ENCODE peak calls at places on chromosomes 3 and 15, in five cellular contexts. B, G, C, A and Q are unnamed samples.

GRCh38 chr15:26628879-26629529 is 143.9 kb downstream of the GABRB3 start:
- DNase-seq in C (no peak), B (no peak), A (no peak), G (peak; percentile 22), Q (peak; percentile 73)

GRCh38 chr3:134059680-134060560 is 30.2 kb upstream of the SLCO2A1 start:
- DNase-seq in A (no peak), C (no peak), G (no peak), B (no peak), Q (peak; percentile 45)

GRCh38 chr15:83206387-83206970 is 1.1 kb downstream of the HDGFL3 start:
- DNase-seq in G (no peak), A (peak; percentile 23), C (peak; percentile 38), B (no peak), Q (peak; percentile 29)

GRCh38 chr3:110074095-110074494 is 736.7 kb upstream of the DPPA4 start:
- DNase-seq in A (no peak), B (no peak), G (no peak), C (no peak), Q (no peak)

GRCh38 chr3:14300721-14301377 is 101.6 kb upstream of the SLC6A6 start:
- DNase-seq in B (no peak), G (no peak), C (no peak), A (no peak), Q (no peak)

GRCh38 chr3:108090066-108090700 is 648 bp downstream of the CD47 start:
- DNase-seq in A (peak; percentile 19), C (peak; percentile 60), G (peak; percentile 24), B (no peak), Q (peak; percentile 59)

GRCh38 chr3:197749601-197750395 is at the start of gene FYTTD1:
- DNase-seq in A (peak; percentile 77), B (no peak), G (peak; percentile 86), C (peak; percentile 96), Q (peak; percentile 86)

GRCh38 chr3:112638327-112639020 is 2.5 kb downstream of the CCDC80 start:
- DNase-seq in B (no peak), A (no peak), C (no peak), G (peak; percentile 58), Q (no peak)

GRCh38 chr3:125212096-125212508 is 446 bp downstream of the SLC12A8 start:
- DNase-seq in C (peak; percentile 50), G (no peak), B (no peak), A (peak; percentile 21), Q (no peak)

GRCh38 chr15:38563723-38564519 is 693 bp downstream of the RASGRP1 start:
- DNase-seq in A (peak; percentile 67), B (no peak), G (no peak), C (peak; percentile 86), Q (peak; percentile 35)

GRCh38 chr3:124298951-124299350 is 307.0 kb upstream of the ROPN1 start:
- DNase-seq in A (no peak), G (no peak), B (no peak), C (no peak), Q (no peak)

GRCh38 chr15:79811406-79812405 is 85.1 kb downstream of the MTHFS start:
- DNase-seq in A (no peak), G (no peak), B (peak; percentile 24), C (no peak), Q (peak; percentile 61)

GRCh38 chr3:183664913-183665381 is 29.5 kb downstream of the KLHL24 start:
- DNase-seq in B (no peak), G (no peak), C (no peak), A (no peak), Q (peak; percentile 97)

GRCh38 chr15:99053380-99054024 is 45.9 kb upstream of the PGPEP1L start:
- DNase-seq in A (no peak), C (no peak), B (no peak), G (no peak), Q (no peak)

GRCh38 chr3:99683876-99684275 is 45.5 kb downstream of the COL8A1 start:
- DNase-seq in G (no peak), A (no peak), C (no peak), B (no peak), Q (no peak)

GRCh38 chr3:9397911-9398714 is 698 bp downstream of the SETD5 start:
- DNase-seq in G (peak; percentile 60), C (peak; percentile 19), B (no peak), A (no peak), Q (peak; percentile 38)

GRCh38 chr15:46343527-46343926 is 708.7 kb downstream of the SQOR start:
- DNase-seq in G (no peak), A (peak; percentile 24), B (no peak), C (no peak), Q (no peak)

GRCh38 chr3:149352556-149352955 is 19.1 kb upstream of the TM4SF18 start:
- DNase-seq in C (peak; percentile 71), B (no peak), A (peak; percentile 24), G (peak; percentile 32), Q (peak; percentile 68)

GRCh38 chr15:96088592-96088991 is 241.9 kb upstream of the NR2F2 start:
- DNase-seq in A (no peak), G (no peak), C (no peak), B (no peak), Q (no peak)

GRCh38 chr3:175266993-175267960 is 408.1 kb downstream of the NAALADL2 start:
- DNase-seq in A (no peak), C (no peak), G (no peak), B (peak; percentile 55), Q (peak; percentile 79)

GRCh38 chr3:69200384-69201068 is 78.1 kb upstream of the LMOD3 start:
- DNase-seq in B (no peak), A (no peak), G (peak; percentile 33), C (no peak), Q (peak; percentile 53)

GRCh38 chr3:187042874-187043458 is 96.3 kb downstream of the RPL39L start:
- DNase-seq in G (no peak), A (no peak), C (no peak), B (no peak), Q (no peak)

GRCh38 chr3:187042062-187042745 is 97.1 kb downstream of the RPL39L start:
- DNase-seq in A (no peak), C (no peak), B (no peak), G (no peak), Q (no peak)

GRCh38 chr3:187046033-187046432 is 93.3 kb downstream of the RPL39L start:
- DNase-seq in B (no peak), C (no peak), A (no peak), G (no peak), Q (no peak)

GRCh38 chr3:187044206-187044605 is 95.1 kb downstream of the RPL39L start:
- DNase-seq in C (peak; percentile 66), A (no peak), B (no peak), G (no peak), Q (peak; percentile 23)

GRCh38 chr3:187044871-187045552 is 94.3 kb downstream of the RPL39L start:
- DNase-seq in G (no peak), A (no peak), B (no peak), C (no peak), Q (no peak)
- TF ChIP-seq CTCF in G (no peak), A (peak; percentile 34), B (peak; percentile 10), C (no peak), Q (no peak)

GRCh38 chr15:48810414-48811324 is at the start of gene CEP152:
- DNase-seq in B (peak; percentile 97), C (peak; percentile 88), A (peak; percentile 95), G (peak; percentile 98), Q (peak; percentile 100)

GRCh38 chr15:48806151-48806550 is 4.7 kb downstream of the CEP152 start:
- DNase-seq in C (no peak), A (no peak), B (no peak), G (no peak), Q (no peak)

DNA sequence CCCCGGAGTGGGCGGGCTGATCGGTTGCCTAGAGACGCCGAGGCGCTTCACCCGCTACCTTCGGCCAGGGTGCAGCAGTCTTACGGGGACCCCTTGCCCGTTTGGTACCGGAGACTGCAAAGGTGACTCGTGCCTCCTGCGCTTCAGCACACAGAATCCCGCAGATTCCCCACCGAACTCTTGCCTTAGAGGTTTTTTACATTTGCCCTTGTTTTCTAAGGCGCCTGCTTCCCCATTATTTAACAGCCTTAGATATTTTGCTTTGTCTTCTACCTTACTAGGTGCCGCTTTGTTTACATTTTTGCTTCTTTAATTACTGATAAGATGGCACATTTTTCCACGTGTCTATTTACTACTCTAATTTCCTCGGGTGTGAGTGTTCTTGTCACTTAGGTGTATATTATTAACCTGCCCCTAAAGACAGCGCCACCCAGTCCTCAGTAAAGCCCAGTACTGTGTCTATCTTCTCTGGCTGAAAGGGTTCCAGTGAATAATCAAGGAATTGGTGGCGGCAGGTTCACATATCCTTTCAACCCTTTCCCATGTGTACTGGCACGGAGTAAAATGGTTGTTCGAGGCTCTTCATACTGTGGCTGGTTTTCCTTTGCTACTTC is 563 bp upstream of the CEP152 start:
- DNase-seq in B (no peak), A (no peak), C (no peak), G (no peak), Q (no peak)
- TF ChIP-seq CTCF in B (no peak), A (no peak), C (no peak), G (no peak), Q (no peak)

DNA sequence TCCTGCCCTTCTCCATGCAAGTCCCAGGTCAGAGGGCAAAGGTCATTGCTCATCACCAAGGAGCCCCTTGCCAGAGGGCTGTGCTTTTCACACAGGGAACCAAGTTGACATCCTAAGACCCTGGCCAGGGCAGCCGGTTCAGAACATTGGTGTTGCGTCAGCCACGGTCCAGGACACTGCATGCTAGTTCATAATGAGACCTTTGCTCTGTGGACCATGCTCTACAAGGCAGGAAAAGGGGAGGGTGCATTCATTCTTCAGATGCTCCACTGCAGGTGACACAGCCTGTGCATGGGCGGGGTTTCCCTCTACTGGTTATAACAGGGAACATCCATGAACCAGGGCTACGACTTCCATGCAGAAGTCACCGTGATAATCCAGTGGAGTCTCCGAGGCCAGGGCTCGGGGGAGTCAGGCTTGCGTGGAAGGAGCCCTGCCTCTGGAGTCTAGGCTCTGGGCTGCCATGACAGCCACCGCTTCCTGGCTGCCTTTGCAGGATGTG is 81.6 kb downstream of the OCA2 start:
- DNase-seq in G (no peak), B (no peak), C (no peak), A (no peak), Q (no peak)
- TF ChIP-seq CTCF in G (no peak), B (no peak), C (no peak), A (peak; percentile 49), Q (no peak)

GRCh38 chr15:63461230-63461629 is 43.2 kb upstream of the USP3 start:
- DNase-seq in G (no peak), B (no peak), C (no peak), A (peak; percentile 36), Q (no peak)
- TF ChIP-seq CTCF in G (no peak), B (no peak), C (no peak), A (peak; percentile 17), Q (no peak)

DNA sequence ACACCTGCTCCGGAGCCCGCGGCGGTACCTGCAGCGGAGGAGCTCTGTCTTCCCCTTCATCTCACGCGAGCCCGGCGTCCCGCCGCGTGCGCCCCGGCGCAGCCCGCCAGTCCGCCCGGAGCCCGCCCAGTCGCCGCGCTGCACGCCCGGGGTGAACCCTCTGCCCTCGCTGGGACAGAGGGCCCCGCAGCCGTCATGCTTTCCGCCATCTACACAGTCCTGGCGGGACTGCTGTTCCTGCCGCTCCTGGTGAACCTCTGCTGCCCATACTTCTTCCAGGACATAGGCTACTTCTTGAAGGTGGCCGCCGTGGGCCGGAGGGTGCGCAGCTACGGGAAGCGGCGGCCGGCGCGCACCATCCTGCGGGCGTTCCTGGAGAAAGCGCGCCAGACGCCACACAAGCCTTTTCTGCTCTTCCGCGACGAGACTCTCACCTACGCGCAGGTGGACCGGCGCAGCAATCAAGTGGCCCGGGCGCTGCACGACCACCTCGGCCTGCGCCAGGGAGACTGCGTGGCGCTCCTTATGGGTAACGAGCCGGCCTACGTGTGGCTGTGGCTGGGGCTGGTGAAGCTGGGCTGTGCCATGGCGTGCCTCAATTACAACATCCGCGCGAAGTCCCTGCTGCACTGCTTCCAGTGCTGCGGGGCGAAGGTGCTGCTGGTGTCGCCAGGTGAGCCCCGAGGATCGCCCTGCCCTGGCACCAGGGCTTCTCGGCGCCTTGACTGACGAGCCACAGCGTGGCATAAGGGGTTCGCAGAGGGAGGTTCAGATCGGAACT is 427 bp downstream of the SLC27A2 start:
- DNase-seq in B (no peak), G (no peak), A (no peak), C (peak; percentile 82), Q (peak; percentile 47)
- TF ChIP-seq CTCF in B (no peak), G (no peak), A (no peak), C (no peak), Q (no peak)